ENCODE peak calls at places on chromosomes 11 and 22, in six cellular contexts. One of them, this sample, is unnamed.

GRCh38 chr22:31474743-31475142 is 14.9 kb downstream of the EIF4ENIF1 start:
- DNase-seq in hippocampal formation: no peak
- DNase-seq in head of caudate nucleus: no peak
- DNase-seq in colonic mucosa: no peak
- DNase-seq in T-helper 1 cell: no peak
- DNase-seq in uterus: no peak
- DNase-seq in this sample: no peak

GRCh38 chr11:104124979-104125378 is 39.0 kb downstream of the PDGFD start:
- DNase-seq in hippocampal formation: no peak
- DNase-seq in colonic mucosa: no peak
- DNase-seq in uterus: no peak
- DNase-seq in T-helper 1 cell: no peak
- DNase-seq in head of caudate nucleus: no peak
- DNase-seq in this sample: no peak

GRCh38 chr11:95625164-95626017 is 164.2 kb downstream of the FAM76B start:
- DNase-seq in T-helper 1 cell: no peak
- DNase-seq in uterus: no peak
- DNase-seq in colonic mucosa: no peak
- DNase-seq in hippocampal formation: no peak
- DNase-seq in head of caudate nucleus: no peak
- DNase-seq in this sample: no peak

GRCh38 chr22:29370556-29370955 is 17.8 kb downstream of the AP1B1 start:
- DNase-seq in colonic mucosa: no peak
- DNase-seq in head of caudate nucleus: no peak
- DNase-seq in uterus: no peak
- DNase-seq in hippocampal formation: no peak
- DNase-seq in T-helper 1 cell: no peak
- DNase-seq in this sample: no peak

GRCh38 chr11:110199184-110199981 is 97.0 kb downstream of the RDX start:
- DNase-seq in T-helper 1 cell: no peak
- DNase-seq in hippocampal formation: no peak
- DNase-seq in colonic mucosa: no peak
- DNase-seq in head of caudate nucleus: no peak
- DNase-seq in uterus: no peak
- DNase-seq in this sample: no peak

GRCh38 chr11:76719686-76720085 is 49.1 kb upstream of the LRRC32 start:
- DNase-seq in colonic mucosa: no peak
- DNase-seq in head of caudate nucleus: no peak
- DNase-seq in T-helper 1 cell: no peak
- DNase-seq in hippocampal formation: no peak
- DNase-seq in uterus: no peak
- DNase-seq in this sample: no peak

GRCh38 chr11:129608711-129609110 is 206.9 kb upstream of the TMEM45B start:
- DNase-seq in colonic mucosa: no peak
- DNase-seq in uterus: no peak
- DNase-seq in hippocampal formation: no peak
- DNase-seq in T-helper 1 cell: no peak
- DNase-seq in head of caudate nucleus: no peak
- DNase-seq in this sample: no peak

GRCh38 chr22:26805131-26805530 is 147.7 kb downstream of the MIAT start:
- DNase-seq in uterus: no peak
- DNase-seq in hippocampal formation: no peak
- DNase-seq in T-helper 1 cell: no peak
- DNase-seq in head of caudate nucleus: no peak
- DNase-seq in colonic mucosa: no peak
- DNase-seq in this sample: no peak

GRCh38 chr22:35275580-35275979 is 18.3 kb downstream of the HMGXB4 start:
- DNase-seq in hippocampal formation: no peak
- DNase-seq in colonic mucosa: no peak
- DNase-seq in head of caudate nucleus: no peak
- DNase-seq in T-helper 1 cell: no peak
- DNase-seq in uterus: no peak
- DNase-seq in this sample: no peak

GRCh38 chr11:48272551-48273080 is 9.0 kb downstream of the OR4X1 start:
- DNase-seq in T-helper 1 cell: no peak
- DNase-seq in uterus: no peak
- DNase-seq in hippocampal formation: no peak
- DNase-seq in colonic mucosa: no peak
- DNase-seq in head of caudate nucleus: no peak
- DNase-seq in this sample: no peak

GRCh38 chr11:34206598-34207300 is 101.3 kb downstream of the NAT10 start:
- DNase-seq in colonic mucosa: no peak
- DNase-seq in hippocampal formation: no peak
- DNase-seq in uterus: no peak
- DNase-seq in T-helper 1 cell: no peak
- DNase-seq in head of caudate nucleus: no peak
- DNase-seq in this sample: no peak

GRCh38 chr22:35467788-35468187 is 67.8 kb downstream of the MCM5 start:
- DNase-seq in T-helper 1 cell: no peak
- DNase-seq in colonic mucosa: peak
- DNase-seq in head of caudate nucleus: peak
- DNase-seq in hippocampal formation: peak
- DNase-seq in uterus: peak
- DNase-seq in this sample: peak

GRCh38 chr11:34269694-34270245 is 88.0 kb downstream of the ABTB2 start:
- DNase-seq in hippocampal formation: no peak
- DNase-seq in T-helper 1 cell: no peak
- DNase-seq in colonic mucosa: no peak
- DNase-seq in uterus: no peak
- DNase-seq in head of caudate nucleus: no peak
- DNase-seq in this sample: no peak

GRCh38 chr11:67071420-67072284 is 15.0 kb downstream of the RHOD start:
- DNase-seq in T-helper 1 cell: peak
- DNase-seq in hippocampal formation: peak
- DNase-seq in uterus: peak
- DNase-seq in colonic mucosa: peak
- DNase-seq in head of caudate nucleus: peak
- DNase-seq in this sample: peak

GRCh38 chr11:1192741-1193325 is 30.0 kb upstream of the MUC5B start:
- DNase-seq in hippocampal formation: no peak
- DNase-seq in colonic mucosa: no peak
- DNase-seq in uterus: peak
- DNase-seq in head of caudate nucleus: no peak
- DNase-seq in T-helper 1 cell: no peak
- DNase-seq in this sample: no peak

GRCh38 chr11:44043157-44043556 is 4.6 kb upstream of the ACCSL start:
- DNase-seq in T-helper 1 cell: no peak
- DNase-seq in hippocampal formation: no peak
- DNase-seq in head of caudate nucleus: no peak
- DNase-seq in colonic mucosa: no peak
- DNase-seq in uterus: no peak
- DNase-seq in this sample: no peak

GRCh38 chr22:22047266-22047665 is 64.7 kb upstream of the TOP3B start:
- DNase-seq in head of caudate nucleus: no peak
- DNase-seq in hippocampal formation: no peak
- DNase-seq in uterus: no peak
- DNase-seq in T-helper 1 cell: no peak
- DNase-seq in colonic mucosa: no peak
- DNase-seq in this sample: no peak

GRCh38 chr11:791658-792534 is 2.0 kb upstream of the CEND1 start:
- DNase-seq in head of caudate nucleus: no peak
- DNase-seq in uterus: no peak
- DNase-seq in colonic mucosa: no peak
- DNase-seq in T-helper 1 cell: no peak
- DNase-seq in hippocampal formation: no peak
- DNase-seq in this sample: no peak

GRCh38 chr11:29119691-29120328 is 897.0 kb downstream of the KCNA4 start:
- DNase-seq in uterus: no peak
- DNase-seq in T-helper 1 cell: no peak
- DNase-seq in hippocampal formation: no peak
- DNase-seq in head of caudate nucleus: no peak
- DNase-seq in colonic mucosa: no peak
- DNase-seq in this sample: no peak

GRCh38 chr11:14203392-14203791 is 155.6 kb downstream of the RRAS2 start:
- DNase-seq in hippocampal formation: no peak
- DNase-seq in uterus: no peak
- DNase-seq in head of caudate nucleus: no peak
- DNase-seq in T-helper 1 cell: no peak
- DNase-seq in colonic mucosa: no peak
- DNase-seq in this sample: no peak

GRCh38 chr11:69866648-69867047 is 47.4 kb upstream of the FGF3 start:
- DNase-seq in colonic mucosa: no peak
- DNase-seq in T-helper 1 cell: no peak
- DNase-seq in uterus: no peak
- DNase-seq in hippocampal formation: no peak
- DNase-seq in head of caudate nucleus: no peak
- DNase-seq in this sample: no peak

GRCh38 chr22:46797355-46797754 is 34.9 kb downstream of the TBC1D22A start:
- DNase-seq in colonic mucosa: no peak
- DNase-seq in T-helper 1 cell: no peak
- DNase-seq in head of caudate nucleus: no peak
- DNase-seq in hippocampal formation: no peak
- DNase-seq in uterus: no peak
- DNase-seq in this sample: no peak

GRCh38 chr11:44574620-44575287 is 9.3 kb downstream of the CD82 start:
- DNase-seq in hippocampal formation: no peak
- DNase-seq in colonic mucosa: no peak
- DNase-seq in T-helper 1 cell: no peak
- DNase-seq in uterus: no peak
- DNase-seq in head of caudate nucleus: no peak
- DNase-seq in this sample: no peak

GRCh38 chr22:35963237-35963810 is 65.3 kb downstream of the RBFOX2 start:
- DNase-seq in head of caudate nucleus: no peak
- DNase-seq in uterus: no peak
- DNase-seq in colonic mucosa: no peak
- DNase-seq in T-helper 1 cell: no peak
- DNase-seq in hippocampal formation: no peak
- DNase-seq in this sample: no peak

GRCh38 chr11:92911478-92911877 is 58.0 kb upstream of the MTNR1B start:
- DNase-seq in hippocampal formation: no peak
- DNase-seq in T-helper 1 cell: no peak
- DNase-seq in head of caudate nucleus: no peak
- DNase-seq in colonic mucosa: no peak
- DNase-seq in uterus: no peak
- DNase-seq in this sample: no peak

GRCh38 chr22:18012528-18012927 is 11.8 kb downstream of the MICAL3 start:
- DNase-seq in T-helper 1 cell: no peak
- DNase-seq in hippocampal formation: no peak
- DNase-seq in uterus: no peak
- DNase-seq in head of caudate nucleus: no peak
- DNase-seq in colonic mucosa: no peak
- DNase-seq in this sample: no peak

GRCh38 chr11:34425863-34426262 is 12.9 kb upstream of the CAT start:
- DNase-seq in colonic mucosa: no peak
- DNase-seq in hippocampal formation: no peak
- DNase-seq in T-helper 1 cell: no peak
- DNase-seq in head of caudate nucleus: no peak
- DNase-seq in uterus: no peak
- DNase-seq in this sample: no peak

GRCh38 chr11:7918141-7918540 is 12.9 kb downstream of the OR10A6 start:
- DNase-seq in T-helper 1 cell: no peak
- DNase-seq in colonic mucosa: no peak
- DNase-seq in head of caudate nucleus: no peak
- DNase-seq in hippocampal formation: no peak
- DNase-seq in uterus: no peak
- DNase-seq in this sample: no peak

GRCh38 chr11:60955566-60955965 is 3.6 kb upstream of the SLC15A3 start:
- DNase-seq in colonic mucosa: no peak
- DNase-seq in hippocampal formation: no peak
- DNase-seq in T-helper 1 cell: no peak
- DNase-seq in uterus: no peak
- DNase-seq in head of caudate nucleus: no peak
- DNase-seq in this sample: no peak

GRCh38 chr22:50329236-50329635 is 2.4 kb upstream of the DENND6B start:
- DNase-seq in colonic mucosa: no peak
- DNase-seq in head of caudate nucleus: no peak
- DNase-seq in T-helper 1 cell: no peak
- DNase-seq in hippocampal formation: no peak
- DNase-seq in uterus: no peak
- DNase-seq in this sample: no peak

GRCh38 chr22:24803064-24803542 is 2.9 kb upstream of the SGSM1 start:
- DNase-seq in colonic mucosa: peak
- DNase-seq in uterus: no peak
- DNase-seq in hippocampal formation: peak
- DNase-seq in T-helper 1 cell: no peak
- DNase-seq in head of caudate nucleus: peak
- DNase-seq in this sample: no peak

GRCh38 chr11:34198523-34198922 is 93.1 kb downstream of the NAT10 start:
- DNase-seq in hippocampal formation: no peak
- DNase-seq in uterus: no peak
- DNase-seq in T-helper 1 cell: no peak
- DNase-seq in colonic mucosa: no peak
- DNase-seq in head of caudate nucleus: no peak
- DNase-seq in this sample: no peak

GRCh38 chr22:21447694-21448402 is 19.3 kb upstream of the TMEM191C start:
- DNase-seq in colonic mucosa: no peak
- DNase-seq in head of caudate nucleus: no peak
- DNase-seq in T-helper 1 cell: no peak
- DNase-seq in uterus: peak
- DNase-seq in hippocampal formation: no peak
- DNase-seq in this sample: no peak

GRCh38 chr11:1669546-1670218 is 27.3 kb upstream of the KRTAP5-6 start:
- DNase-seq in head of caudate nucleus: no peak
- DNase-seq in T-helper 1 cell: no peak
- DNase-seq in uterus: no peak
- DNase-seq in hippocampal formation: no peak
- DNase-seq in colonic mucosa: no peak
- DNase-seq in this sample: peak

GRCh38 chr11:114250180-114250579 is 46.0 kb upstream of the NNMT start:
- DNase-seq in colonic mucosa: no peak
- DNase-seq in hippocampal formation: no peak
- DNase-seq in T-helper 1 cell: no peak
- DNase-seq in head of caudate nucleus: no peak
- DNase-seq in uterus: no peak
- DNase-seq in this sample: no peak

GRCh38 chr11:119382101-119382500 is 611 bp upstream of the USP2 start:
- DNase-seq in hippocampal formation: no peak
- DNase-seq in T-helper 1 cell: no peak
- DNase-seq in head of caudate nucleus: no peak
- DNase-seq in colonic mucosa: no peak
- DNase-seq in uterus: no peak
- DNase-seq in this sample: no peak

GRCh38 chr11:128598755-128599154 is 11.4 kb upstream of the ETS1 start:
- DNase-seq in T-helper 1 cell: no peak
- DNase-seq in hippocampal formation: no peak
- DNase-seq in colonic mucosa: no peak
- DNase-seq in head of caudate nucleus: no peak
- DNase-seq in uterus: no peak
- DNase-seq in this sample: no peak

GRCh38 chr11:16191852-16192240 is 164.5 kb downstream of the SOX6 start:
- DNase-seq in head of caudate nucleus: no peak
- DNase-seq in hippocampal formation: no peak
- DNase-seq in T-helper 1 cell: no peak
- DNase-seq in colonic mucosa: no peak
- DNase-seq in uterus: no peak
- DNase-seq in this sample: peak

GRCh38 chr11:122656631-122657101 is 1.1 kb downstream of the UBASH3B start:
- DNase-seq in head of caudate nucleus: peak
- DNase-seq in colonic mucosa: peak
- DNase-seq in hippocampal formation: no peak
- DNase-seq in T-helper 1 cell: no peak
- DNase-seq in uterus: no peak
- DNase-seq in this sample: no peak